ENCODE peak calls at places on chromosomes 4 and X, in ten cellular contexts. E, M, T, C, K, A, S, X, J and H are unnamed samples.

GRCh38 chr4:73620115-73620792 is at the start of gene RASSF6:
- DNase-seq in E (no peak), M (peak), T (no peak), C (peak), K (no peak), A (no peak), S (no peak), X (no peak), J (no peak), H (no peak)

GRCh38 chrX:118644378-118644777 is 83.0 kb upstream of the IL13RA1 start:
- DNase-seq in E (no peak), M (no peak), T (peak), C (no peak), K (peak), A (no peak), S (peak), X (no peak), J (peak), H (no peak)

GRCh38 chr4:154732669-154733068 is 11.1 kb upstream of the LRAT start:
- DNase-seq in E (no peak), M (no peak), T (no peak), C (no peak), K (no peak), A (no peak), S (no peak), X (no peak), J (no peak), H (no peak)

GRCh38 chrX:48468693-48469691 is 1.1 kb downstream of the SLC38A5 start:
- DNase-seq in E (no peak), M (no peak), T (no peak), C (no peak), K (no peak), A (no peak), S (no peak), X (no peak), J (no peak), H (no peak)

GRCh38 chr4:105594094-105595010 is 41.9 kb downstream of the ARHGEF38 start:
- DNase-seq in E (no peak), M (no peak), T (no peak), C (no peak), K (no peak), A (no peak), S (no peak), X (no peak), J (no peak), H (no peak)

GRCh38 chrX:21666679-21667078 is 8.5 kb upstream of the KLHL34 start:
- DNase-seq in E (no peak), M (no peak), T (peak), C (no peak), K (no peak), A (no peak), S (no peak), X (no peak), J (peak), H (no peak)

GRCh38 chr4:74632634-74633033 is 161.7 kb downstream of the BTC start:
- DNase-seq in E (no peak), M (no peak), T (peak), C (no peak), K (peak), A (no peak), S (peak), X (no peak), J (peak), H (no peak)

GRCh38 chr4:170025523-170026252 is 507 bp downstream of the MFAP3L start:
- DNase-seq in E (no peak), M (peak), T (peak), C (no peak), K (no peak), A (no peak), S (no peak), X (peak), J (peak), H (no peak)

GRCh38 chr4:78372282-78372988 is 179.1 kb upstream of the ANXA3 start:
- DNase-seq in E (no peak), M (no peak), T (no peak), C (no peak), K (no peak), A (no peak), S (no peak), X (no peak), J (no peak), H (no peak)

GRCh38 chrX:72245461-72246089 is 6.7 kb upstream of the ERCC6L start:
- DNase-seq in E (no peak), M (peak), T (peak), C (no peak), K (peak), A (no peak), S (peak), X (no peak), J (peak), H (no peak)

GRCh38 chr4:98932539-98932938 is 3.6 kb upstream of the EIF4E start:
- DNase-seq in E (no peak), M (no peak), T (peak), C (no peak), K (peak), A (peak), S (peak), X (no peak), J (peak), H (no peak)

GRCh38 chr4:84778041-84778440 is 188.4 kb downstream of the WDFY3 start:
- DNase-seq in E (no peak), M (no peak), T (no peak), C (no peak), K (no peak), A (no peak), S (no peak), X (no peak), J (peak), H (no peak)

GRCh38 chrX:129957241-129958099 is 25.0 kb upstream of the BCORL1 start:
- DNase-seq in E (peak), M (peak), T (peak), C (peak), K (no peak), A (no peak), S (peak), X (peak), J (peak), H (no peak)

GRCh38 chrX:20265726-20266681 is 705 bp downstream of the RPS6KA3 start:
- DNase-seq in E (no peak), M (peak), T (no peak), C (peak), K (no peak), A (no peak), S (peak), X (peak), J (peak), H (no peak)

GRCh38 chr4:40458109-40458508 is 123.0 kb downstream of the CHRNA9 start:
- DNase-seq in E (no peak), M (no peak), T (no peak), C (no peak), K (no peak), A (no peak), S (no peak), X (no peak), J (no peak), H (no peak)

GRCh38 chr4:138263438-138263837 is 21.3 kb upstream of the SLC7A11 start:
- DNase-seq in E (no peak), M (no peak), T (no peak), C (no peak), K (no peak), A (no peak), S (no peak), X (no peak), J (peak), H (no peak)

GRCh38 chr4:16100833-16101232 is 17.0 kb upstream of the PROM1 start:
- DNase-seq in E (no peak), M (no peak), T (no peak), C (no peak), K (no peak), A (no peak), S (no peak), X (no peak), J (no peak), H (no peak)

GRCh38 chr4:154908168-154908567 is 127.1 kb downstream of the RBM46 start:
- DNase-seq in E (no peak), M (no peak), T (peak), C (no peak), K (no peak), A (no peak), S (no peak), X (no peak), J (no peak), H (no peak)

GRCh38 chr4:1842993-1843448 is 12.9 kb downstream of the LETM1 start:
- DNase-seq in E (no peak), M (no peak), T (peak), C (peak), K (peak), A (peak), S (peak), X (no peak), J (peak), H (no peak)

GRCh38 chr4:141047228-141047884 is 85.9 kb downstream of the RNF150 start:
- DNase-seq in E (no peak), M (no peak), T (peak), C (no peak), K (peak), A (no peak), S (peak), X (no peak), J (peak), H (no peak)

GRCh38 chr4:106494066-106494465 is 125.5 kb upstream of the GIMD1 start:
- DNase-seq in E (no peak), M (no peak), T (peak), C (no peak), K (peak), A (no peak), S (peak), X (no peak), J (peak), H (no peak)

GRCh38 chr4:165325732-165326512 is 1.5 kb upstream of the MSMO1 start:
- DNase-seq in E (no peak), M (no peak), T (peak), C (no peak), K (peak), A (no peak), S (peak), X (no peak), J (peak), H (no peak)

GRCh38 chr4:70838972-70839536 is 636 bp downstream of the GRSF1 start:
- DNase-seq in E (peak), M (peak), T (peak), C (peak), K (peak), A (no peak), S (peak), X (peak), J (peak), H (no peak)

GRCh38 chr4:70841951-70842350 is 2.3 kb upstream of the GRSF1 start:
- DNase-seq in E (no peak), M (no peak), T (no peak), C (no peak), K (no peak), A (no peak), S (no peak), X (no peak), J (no peak), H (no peak)

GRCh38 chr4:70842761-70843435 is 3.2 kb upstream of the GRSF1 start:
- DNase-seq in E (no peak), M (no peak), T (no peak), C (no peak), K (no peak), A (no peak), S (no peak), X (no peak), J (no peak), H (no peak)

GRCh38 chr4:70838400-70838971 is 1.2 kb downstream of the GRSF1 start:
- DNase-seq in E (no peak), M (no peak), T (peak), C (no peak), K (no peak), A (no peak), S (peak), X (no peak), J (peak), H (no peak)

DNA sequence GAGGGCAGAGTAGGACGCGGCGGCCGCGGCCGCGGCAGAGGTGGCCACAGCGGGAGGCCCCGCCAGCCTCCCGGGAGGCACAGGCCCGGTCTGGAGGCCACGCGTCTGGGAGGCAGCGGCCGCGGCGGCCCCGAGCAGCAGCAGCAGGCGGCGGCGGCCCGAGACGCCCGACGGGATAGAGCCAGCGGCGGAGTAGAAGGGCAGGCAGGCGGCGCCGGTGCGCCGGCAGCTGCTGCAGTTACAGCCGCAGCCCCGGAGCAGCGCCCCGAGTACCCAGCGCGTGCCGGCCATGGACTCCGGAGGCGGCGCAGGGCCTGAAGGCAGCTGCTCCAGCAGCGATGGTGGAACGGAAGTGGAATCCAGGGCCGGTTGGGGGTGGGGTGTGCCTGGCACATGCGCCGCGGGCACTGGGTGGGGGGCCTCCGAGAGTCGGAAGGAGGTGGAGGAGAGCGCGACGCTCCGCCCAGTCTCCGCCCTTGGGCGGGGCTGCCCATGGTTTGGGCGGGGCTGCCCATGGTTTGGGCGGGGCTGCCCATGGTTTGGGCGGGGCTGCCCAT is at the start of gene GRSF1:
- DNase-seq in E (peak), M (peak), T (peak), C (peak), K (peak), A (peak), S (peak), X (peak), J (peak), H (peak)
- TF ChIP-seq CTCF in E (no peak), M (no peak), T (peak), C (no peak), K (no peak), A (no peak), S (peak), X (no peak), J (no peak), H (peak)

GRCh38 chr4:94744830-94745229 is 12.9 kb upstream of the BMPR1B start:
- DNase-seq in E (no peak), M (no peak), T (no peak), C (no peak), K (no peak), A (no peak), S (no peak), X (no peak), J (no peak), H (no peak)

GRCh38 chr4:94741304-94741703 is 16.5 kb upstream of the BMPR1B start:
- DNase-seq in E (no peak), M (no peak), T (no peak), C (no peak), K (peak), A (no peak), S (no peak), X (no peak), J (no peak), H (no peak)

GRCh38 chr4:94743838-94744237 is 13.9 kb upstream of the BMPR1B start:
- DNase-seq in E (no peak), M (no peak), T (no peak), C (no peak), K (no peak), A (no peak), S (no peak), X (no peak), J (no peak), H (no peak)

DNA sequence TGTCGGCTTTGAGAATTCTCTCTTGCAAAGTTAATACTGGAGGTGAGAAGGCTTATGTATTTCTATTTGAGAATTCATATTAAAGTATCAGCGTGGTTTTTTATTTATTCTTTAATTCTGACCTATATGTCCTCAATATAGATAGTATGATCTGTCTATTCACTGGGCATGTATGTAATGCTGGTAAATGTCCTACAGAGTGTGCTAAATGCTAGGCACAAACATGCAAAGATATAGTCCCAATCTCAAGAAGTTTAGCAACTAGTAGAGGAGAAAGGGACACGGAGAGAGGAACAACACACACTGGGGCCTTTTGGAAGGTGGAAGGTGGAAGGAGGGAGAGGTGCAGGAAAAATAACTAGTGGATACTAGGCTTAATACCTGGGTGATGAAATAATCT is 11.0 kb upstream of the BMPR1B start:
- DNase-seq in E (no peak), M (no peak), T (no peak), C (no peak), K (no peak), A (no peak), S (no peak), X (no peak), J (no peak), H (no peak)
- TF ChIP-seq CTCF in E (no peak), M (no peak), T (no peak), C (no peak), K (no peak), A (no peak), S (no peak), X (no peak), J (peak), H (peak)

GRCh38 chrX:133473451-133473850 is 58.2 kb upstream of the GPC4 start:
- DNase-seq in E (no peak), M (no peak), T (no peak), C (no peak), K (no peak), A (no peak), S (no peak), X (no peak), J (no peak), H (no peak)
- TF ChIP-seq CTCF in E (no peak), M (no peak), T (no peak), C (no peak), K (no peak), A (no peak), S (no peak), X (no peak), J (no peak), H (no peak)

GRCh38 chr4:37873383-37873782 is 17.5 kb upstream of the TBC1D1 start:
- DNase-seq in E (no peak), M (no peak), T (peak), C (no peak), K (peak), A (no peak), S (peak), X (no peak), J (peak), H (no peak)
- TF ChIP-seq CTCF in E (no peak), M (no peak), T (no peak), C (no peak), K (no peak), A (no peak), S (no peak), X (no peak), J (no peak), H (no peak)

GRCh38 chr4:136992032-136992431 is 540.3 kb downstream of the PCDH18 start:
- DNase-seq in E (no peak), M (no peak), T (no peak), C (no peak), K (no peak), A (no peak), S (no peak), X (no peak), J (no peak), H (no peak)
- TF ChIP-seq CTCF in E (no peak), M (no peak), T (no peak), C (no peak), K (no peak), A (no peak), S (no peak), X (no peak), J (no peak), H (no peak)